ENCODE peak calls at places on chromosomes 16 and 17, in ten cellular contexts. K is sigmoid colon, Z is uterus, Q is ovary, G is HCT116, A is IMR-90, J is testis, V is heart left ventricle, S is adrenal gland, I is body of pancreas. N is an unnamed sample. For H3K27me3, the result is how much of the 10 kb centered on the place peaks cover.

GRCh38 chr16:71347146-71347545 is 11.4 kb upstream of the CALB2 start:
- DNase-seq in S (no peak), V (no peak), Q (no peak), Z (no peak), G (no peak), K (no peak), A (no peak), J (no peak), I (no peak), N (no peak)

GRCh38 chr16:57390635-57391307 is 13.8 kb upstream of the CCL17 start:
- DNase-seq in G (no peak), V (no peak), I (no peak), S (no peak), J (no peak), K (no peak), A (no peak), Z (no peak), Q (no peak), N (no peak)

GRCh38 chr16:55685973-55686372 is 30.2 kb downstream of the SLC6A2 start:
- DNase-seq in Z (no peak), G (no peak), J (no peak), S (no peak), A (no peak), K (no peak), Q (no peak), I (no peak), V (no peak), N (no peak)

GRCh38 chr16:69941251-69942098 is 9.7 kb upstream of the CLEC18A start:
- DNase-seq in Q (no peak), I (no peak), K (no peak), J (peak), V (peak), A (no peak), Z (no peak), S (no peak), G (no peak), N (no peak)

GRCh38 chr16:49697631-49698030 is 158.3 kb downstream of the ZNF423 start:
- DNase-seq in K (no peak), S (no peak), Z (no peak), I (no peak), A (no peak), V (no peak), J (no peak), G (no peak), Q (no peak), N (no peak)

GRCh38 chr16:1812732-1813163 is 13.9 kb downstream of the HAGH start:
- DNase-seq in V (peak), Q (peak), S (peak), A (peak), Z (no peak), G (peak), K (peak), J (peak), I (peak), N (no peak)

GRCh38 chr16:50587543-50587942 is 39.3 kb downstream of the NKD1 start:
- DNase-seq in J (no peak), G (no peak), V (no peak), I (no peak), A (no peak), S (no peak), Z (no peak), K (no peak), Q (no peak), N (no peak)

GRCh38 chr16:56990407-56991286 is 1.3 kb downstream of the NLRC5 start:
- DNase-seq in Z (no peak), Q (no peak), K (peak), I (no peak), G (no peak), J (no peak), V (no peak), A (no peak), S (no peak), N (no peak)

GRCh38 chr16:61654962-61655361 is 381.3 kb downstream of the CDH8 start:
- DNase-seq in G (no peak), V (no peak), I (no peak), Q (no peak), K (no peak), S (no peak), J (no peak), A (no peak), Z (no peak), N (no peak)

GRCh38 chr16:84088695-84089395 is 27.9 kb downstream of the MBTPS1 start:
- DNase-seq in Q (no peak), S (no peak), G (no peak), J (no peak), I (peak), A (no peak), V (peak), Z (no peak), K (no peak), N (no peak)

GRCh38 chr16:50879873-50880695 is 138.2 kb downstream of the CYLD start:
- DNase-seq in G (no peak), J (no peak), Q (no peak), K (no peak), S (no peak), A (no peak), Z (no peak), I (peak), V (no peak), N (no peak)

GRCh38 chr17:68497885-68498319 is 14.3 kb upstream of the PRKAR1A start:
- DNase-seq in K (no peak), A (no peak), S (no peak), I (peak), G (no peak), Q (no peak), Z (no peak), J (no peak), V (peak), N (no peak)

GRCh38 chr17:36085710-36086268 is 4.2 kb downstream of the CCL3 start:
- DNase-seq in A (no peak), I (peak), V (no peak), K (no peak), Z (no peak), S (no peak), Q (no peak), G (no peak), J (no peak), N (no peak)

GRCh38 chr16:1713331-1713730 is 7.3 kb downstream of the MAPK8IP3 start:
- DNase-seq in Z (no peak), Q (no peak), V (no peak), J (no peak), I (no peak), G (no peak), S (no peak), A (no peak), K (no peak), N (no peak)

GRCh38 chr17:32319548-32319905 is 22.4 kb downstream of the C17orf75 start:
- DNase-seq in J (peak), I (peak), Q (peak), S (peak), V (peak), Z (peak), A (peak), G (peak), K (peak), N (peak)

GRCh38 chr17:53344778-53345177 is 477.9 kb upstream of the KIF2B start:
- DNase-seq in A (no peak), K (no peak), V (no peak), S (no peak), Q (no peak), J (no peak), I (no peak), Z (no peak), G (no peak), N (no peak)
- H3K27me3 ChIP-seq in A (under half), K (under half), V (under half), S (under half), Q (under half), J (under half), I (under half), Z (under half), G (under half), N (under half)

DNA sequence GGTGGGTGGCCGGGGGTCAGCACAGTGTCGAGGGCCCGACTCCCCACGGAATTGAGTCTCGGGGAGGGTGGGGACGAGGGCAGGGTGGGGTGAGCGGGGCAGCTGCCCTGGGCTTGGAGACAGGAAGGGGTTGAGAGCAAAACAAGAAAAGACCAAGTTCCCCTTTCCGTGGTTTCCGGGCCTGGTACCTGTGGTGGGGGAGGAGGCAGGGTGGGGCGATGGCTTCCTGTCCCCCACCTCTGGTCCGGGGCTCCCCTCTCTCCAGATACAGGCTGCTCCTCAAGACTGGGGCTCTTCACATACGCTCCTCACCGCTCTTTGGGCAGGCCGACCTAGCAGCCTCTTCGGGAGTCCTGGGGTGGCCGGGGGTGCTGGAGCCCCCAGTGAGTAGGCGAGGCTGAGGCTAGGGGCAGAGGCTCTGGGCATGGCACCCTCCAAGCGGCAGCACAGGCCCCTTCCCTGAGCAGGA is 593 bp downstream of the CORO1A start:
- DNase-seq in Z (no peak), Q (peak), K (peak), J (no peak), S (peak), V (peak), A (no peak), G (no peak), I (peak), N (no peak)
- TF ChIP-seq POLR2A in Z (no peak), Q (no peak), K (no peak), J (no peak), S (no peak), V (no peak), A (no peak), G (no peak), I (no peak), N (peak)

DNA sequence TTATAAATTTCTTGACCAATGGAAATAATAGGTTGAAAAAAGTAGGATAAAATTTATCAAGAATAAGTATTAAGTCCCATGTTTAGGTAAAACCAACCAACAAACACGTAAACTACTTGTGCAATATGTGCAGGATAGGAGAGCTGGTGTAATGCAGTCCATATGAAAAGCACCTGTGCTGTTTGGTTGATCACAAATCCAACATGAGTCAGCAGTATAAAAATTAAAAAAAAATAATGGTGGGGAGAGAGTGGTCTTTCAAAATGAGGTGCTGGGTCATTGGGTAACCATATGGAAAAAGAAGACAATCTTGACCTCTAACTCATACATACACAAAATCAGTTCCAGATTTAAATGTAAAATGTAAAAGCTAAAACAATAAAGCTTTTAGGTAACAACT is 181.8 kb downstream of the HS3ST3B1 start:
- DNase-seq in Q (no peak), A (no peak), K (no peak), Z (no peak), V (no peak), S (no peak), J (no peak), G (no peak), I (no peak), N (no peak)
- TF ChIP-seq CTCF in Q (no peak), A (no peak), K (no peak), Z (no peak), V (no peak), S (no peak), J (no peak), G (no peak), I (no peak), N (no peak)

GRCh38 chr16:88799569-88800276 is 3.9 kb upstream of the CDT1 start:
- DNase-seq in V (no peak), S (no peak), K (no peak), Q (no peak), A (no peak), J (no peak), Z (no peak), G (no peak), I (no peak), N (no peak)
- H3K27me3 ChIP-seq in V (under half), S (under half), K (under half), Q (under half), A (under half), J (under half), Z (under half), G (under half), I (under half), N (under half)

DNA sequence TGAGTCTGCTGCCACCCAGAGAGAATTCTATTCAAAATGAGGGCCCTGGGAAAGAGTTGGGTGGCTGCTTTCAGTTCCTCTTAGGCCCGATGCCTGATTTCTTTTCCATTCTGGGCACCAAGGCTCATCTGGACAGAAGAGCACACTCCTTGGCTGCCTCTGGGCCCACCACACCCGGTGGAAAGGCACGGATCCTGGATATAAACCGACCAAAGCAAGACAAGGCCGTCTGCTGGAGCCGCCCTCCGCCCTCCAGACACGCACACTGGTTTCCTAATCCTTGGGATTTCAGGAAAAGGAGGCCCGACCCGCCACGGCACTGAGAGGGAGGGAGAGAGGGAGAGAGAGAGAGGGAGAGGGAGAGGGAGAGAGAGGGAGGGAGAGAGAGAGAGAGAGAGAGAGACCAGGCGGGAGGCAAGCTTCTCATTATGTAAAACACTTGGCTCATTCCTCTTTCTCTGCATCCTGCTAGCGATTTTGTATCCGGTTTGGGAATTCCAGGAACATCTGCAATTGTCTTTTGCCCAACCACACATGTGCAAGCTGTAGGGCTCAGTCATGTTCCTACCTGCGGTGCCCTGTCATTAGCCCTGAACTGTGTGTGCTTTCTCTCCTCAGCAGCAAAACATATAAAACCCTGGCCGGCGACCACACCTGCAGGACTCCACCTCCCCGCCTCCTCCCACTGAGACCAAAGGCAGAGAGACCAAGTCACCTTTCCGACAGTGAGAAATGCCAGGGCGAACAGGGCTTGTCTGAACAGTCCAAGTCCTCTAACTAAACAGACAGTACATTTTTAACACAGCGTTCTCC is 347.2 kb downstream of the SOX9 start:
- DNase-seq in I (peak), G (no peak), S (no peak), A (no peak), K (no peak), V (no peak), Z (no peak), J (peak), Q (no peak), N (no peak)
- TF ChIP-seq POLR2A in I (no peak), G (no peak), S (no peak), A (no peak), K (peak), V (no peak), Z (no peak), J (no peak), Q (no peak), N (no peak)

DNA sequence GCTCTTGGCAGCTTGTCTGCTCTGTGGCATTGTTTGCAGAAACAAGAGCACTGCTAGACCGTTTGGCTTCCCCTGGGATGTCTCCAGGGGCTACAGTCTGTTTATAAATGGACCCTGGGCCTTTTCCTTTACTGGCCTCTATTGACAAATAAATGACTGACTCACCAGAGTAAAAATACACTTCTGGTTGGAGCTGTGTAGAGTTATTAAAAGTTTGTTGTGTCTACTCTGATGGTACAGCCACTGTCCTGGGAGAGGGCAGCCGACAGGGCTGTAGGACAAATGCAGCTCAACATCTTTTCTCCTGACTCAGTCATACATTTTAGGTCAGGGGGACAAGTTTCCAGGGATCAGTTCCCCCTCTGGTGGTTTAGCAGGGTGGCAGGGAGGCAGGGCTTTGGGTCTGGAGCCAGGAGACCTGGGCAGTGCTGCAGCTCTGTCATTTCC is 30.0 kb downstream of the FOXL1 start:
- DNase-seq in G (no peak), J (no peak), V (no peak), K (no peak), Q (no peak), S (no peak), I (no peak), A (peak), Z (no peak), N (no peak)
- TF ChIP-seq CTCF in G (no peak), J (no peak), V (no peak), K (no peak), Q (no peak), S (no peak), I (no peak), A (peak), Z (no peak), N (no peak)

GRCh38 chr17:79036181-79036580 is 12.2 kb downstream of the C1QTNF1 start:
- DNase-seq in S (no peak), V (no peak), Z (no peak), J (no peak), Q (no peak), I (no peak), G (no peak), K (peak), A (no peak), N (no peak)
- H3K27me3 ChIP-seq in S (under half), V (under half), Z (under half), J (under half), Q (under half), I (under half), G (under half), K (under half), A (under half), N (under half)

GRCh38 chr16:23121024-23121423 is 28.2 kb downstream of the USP31 start:
- DNase-seq in Q (no peak), A (no peak), S (no peak), V (no peak), J (no peak), G (no peak), I (no peak), K (no peak), Z (peak), N (no peak)

GRCh38 chr16:23119570-23119969 is 29.7 kb downstream of the USP31 start:
- DNase-seq in A (peak), G (no peak), I (no peak), Q (no peak), S (no peak), J (no peak), K (no peak), Z (no peak), V (no peak), N (no peak)

GRCh38 chr16:23124315-23124714 is 24.9 kb downstream of the USP31 start:
- DNase-seq in G (no peak), Q (no peak), I (no peak), J (no peak), Z (peak), K (peak), S (peak), V (no peak), A (peak), N (no peak)

GRCh38 chr16:23122107-23122506 is 27.1 kb downstream of the USP31 start:
- DNase-seq in Q (no peak), A (no peak), S (no peak), J (no peak), G (no peak), I (no peak), K (no peak), Z (no peak), V (no peak), N (no peak)

DNA sequence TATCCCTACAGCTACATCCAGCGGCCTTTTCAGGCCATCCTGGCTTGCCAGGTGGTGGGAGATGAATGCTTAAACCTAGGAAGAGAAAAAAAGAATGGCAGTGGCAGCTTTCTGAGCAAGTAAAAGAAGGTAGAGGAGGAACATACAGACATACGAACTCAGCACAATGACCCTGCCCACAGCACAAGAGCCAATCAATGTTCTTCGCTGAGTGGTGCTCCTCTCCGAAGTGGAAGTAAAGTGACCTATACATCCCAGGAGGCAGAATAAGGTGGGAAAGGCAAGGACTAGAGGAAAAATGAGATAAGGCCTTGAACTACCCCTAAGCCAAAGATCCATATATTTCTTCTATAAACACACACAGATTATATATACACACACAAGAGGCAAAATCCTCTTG is 28.7 kb downstream of the USP31 start:
- DNase-seq in Z (no peak), S (no peak), V (no peak), G (no peak), J (no peak), K (no peak), Q (no peak), I (no peak), A (no peak), N (no peak)
- TF ChIP-seq POLR2A in Z (no peak), S (no peak), V (no peak), G (no peak), J (no peak), K (no peak), Q (no peak), I (no peak), A (no peak), N (no peak)